ENCODE peak calls at places on chromosomes 6 and 20, in eight cellular contexts. One of them, this sample, is unnamed.

GRCh38 chr6:108247965-108248536 is 12.8 kb downstream of the SNX3 start:
- DNase-seq in C1 segment of cervical spinal cord: no peak
- DNase-seq in pancreas: no peak
- DNase-seq in breast epithelium: no peak
- DNase-seq in AG09319: no peak
- DNase-seq in sciatic nerve: no peak
- DNase-seq in OCI-LY7: no peak
- DNase-seq in iPS-NIHi11: no peak
- DNase-seq in this sample: no peak

GRCh38 chr6:49647470-49647869 is 10.8 kb upstream of the RHAG start:
- DNase-seq in breast epithelium: no peak
- DNase-seq in sciatic nerve: no peak
- DNase-seq in iPS-NIHi11: no peak
- DNase-seq in OCI-LY7: no peak
- DNase-seq in AG09319: no peak
- DNase-seq in pancreas: no peak
- DNase-seq in C1 segment of cervical spinal cord: no peak
- DNase-seq in this sample: no peak

GRCh38 chr6:41470341-41471063 is 75.7 kb upstream of the FOXP4 start:
- DNase-seq in sciatic nerve: peak; percentile 79
- DNase-seq in iPS-NIHi11: peak; percentile 74
- DNase-seq in AG09319: no peak
- DNase-seq in breast epithelium: peak; percentile 31
- DNase-seq in OCI-LY7: no peak
- DNase-seq in pancreas: no peak
- DNase-seq in C1 segment of cervical spinal cord: no peak
- DNase-seq in this sample: no peak

GRCh38 chr6:166758136-166758704 is 131.2 kb upstream of the RPS6KA2 start:
- DNase-seq in OCI-LY7: no peak
- DNase-seq in sciatic nerve: no peak
- DNase-seq in C1 segment of cervical spinal cord: no peak
- DNase-seq in pancreas: no peak
- DNase-seq in AG09319: no peak
- DNase-seq in breast epithelium: no peak
- DNase-seq in iPS-NIHi11: no peak
- DNase-seq in this sample: no peak

GRCh38 chr20:58342104-58342945 is 32.8 kb downstream of the RAB22A start:
- DNase-seq in iPS-NIHi11: no peak
- DNase-seq in AG09319: no peak
- DNase-seq in breast epithelium: no peak
- DNase-seq in OCI-LY7: no peak
- DNase-seq in sciatic nerve: no peak
- DNase-seq in C1 segment of cervical spinal cord: no peak
- DNase-seq in pancreas: no peak
- DNase-seq in this sample: no peak

GRCh38 chr6:71330501-71330900 is 41.9 kb downstream of the OGFRL1 start:
- DNase-seq in iPS-NIHi11: no peak
- DNase-seq in OCI-LY7: no peak
- DNase-seq in pancreas: no peak
- DNase-seq in C1 segment of cervical spinal cord: no peak
- DNase-seq in AG09319: no peak
- DNase-seq in sciatic nerve: no peak
- DNase-seq in breast epithelium: no peak
- DNase-seq in this sample: no peak

GRCh38 chr6:55448446-55448845 is 121.2 kb downstream of the GFRAL start:
- DNase-seq in iPS-NIHi11: no peak
- DNase-seq in OCI-LY7: no peak
- DNase-seq in AG09319: no peak
- DNase-seq in breast epithelium: no peak
- DNase-seq in C1 segment of cervical spinal cord: no peak
- DNase-seq in pancreas: no peak
- DNase-seq in sciatic nerve: no peak
- DNase-seq in this sample: no peak

GRCh38 chr20:10707791-10708190 is 34.0 kb upstream of the JAG1 start:
- DNase-seq in iPS-NIHi11: no peak
- DNase-seq in breast epithelium: no peak
- DNase-seq in sciatic nerve: no peak
- DNase-seq in AG09319: no peak
- DNase-seq in pancreas: no peak
- DNase-seq in C1 segment of cervical spinal cord: no peak
- DNase-seq in OCI-LY7: no peak
- DNase-seq in this sample: no peak

GRCh38 chr6:28695671-28696537 is 170.2 kb downstream of the GPX5 start:
- DNase-seq in sciatic nerve: no peak
- DNase-seq in AG09319: no peak
- DNase-seq in C1 segment of cervical spinal cord: no peak
- DNase-seq in OCI-LY7: no peak
- DNase-seq in breast epithelium: no peak
- DNase-seq in pancreas: no peak
- DNase-seq in iPS-NIHi11: no peak
- DNase-seq in this sample: no peak

This sample was measured in iPS DF 19.7.